ENCODE peak calls at places on chromosomes 7 and 10, in ten cellular contexts. K is mesendoderm; V is nucleus accumbens; N is T-cell; H is smooth muscle cell of the brain vasculature; G is epithelial cell of esophagus; F is activated CD4-positive, alpha-beta T cell treated with anti-CD3 and anti-CD28 coated beads, Interleukin-2, amount 10 ng/mL, durations not matched to agents 7 days and 5 days; U is activated gamma-delta T cell treated with Interleukin-2 at 50 U/mL for 16 hours; E is A172; S is activated effector memory CD4-positive, alpha-beta T cell treated with anti-CD3 and anti-CD28 coated beads, Interleukin-2, amount 50 U/mL, for 16 hours. O is an unnamed sample.
A peak's percentile ranks its signal among the peaks of the same experiment; 100 is the strongest.

GRCh38 chr10:76036410-76036940 is 605.1 kb downstream of the LRMDA start:
- DNase-seq in S (peak; percentile 72), V (peak; percentile 46), F (peak; percentile 50), U (peak; percentile 17), G (peak; percentile 76), K (peak; percentile 72), H (peak; percentile 46), E (peak; percentile 48), N (no peak), O (peak; percentile 21)

GRCh38 chr7:75977741-75978140 is 16.7 kb downstream of the TMEM120A start:
- DNase-seq in H (no peak), K (no peak), V (no peak), N (no peak), U (no peak), S (no peak), E (no peak), F (no peak), G (no peak), O (no peak)

GRCh38 chr7:151722533-151722932 is 154.4 kb downstream of the PRKAG2 start:
- DNase-seq in H (no peak), N (no peak), G (no peak), K (no peak), V (no peak), S (no peak), F (no peak), E (no peak), U (no peak), O (no peak)

GRCh38 chr10:23918839-23919238 is 290.1 kb upstream of the KIAA1217 start:
- DNase-seq in H (no peak), F (no peak), G (peak; percentile 31), E (no peak), K (peak; percentile 93), U (no peak), N (no peak), V (no peak), S (no peak), O (no peak)

GRCh38 chr10:111034598-111035310 is 42.1 kb upstream of the ADRA2A start:
- DNase-seq in N (no peak), E (peak; percentile 36), H (no peak), K (no peak), G (no peak), S (no peak), F (no peak), U (no peak), V (no peak), O (no peak)

GRCh38 chr10:45380903-45381610 is 7.0 kb downstream of the ALOX5 start:
- DNase-seq in H (no peak), S (no peak), N (no peak), K (no peak), E (peak; percentile 11), F (no peak), U (no peak), G (no peak), V (no peak), O (no peak)

GRCh38 chr7:158602905-158603772 is 15.5 kb upstream of the PTPRN2 start:
- DNase-seq in H (no peak), S (no peak), K (no peak), F (no peak), E (peak; percentile 49), G (no peak), V (no peak), U (no peak), N (no peak), O (no peak)

GRCh38 chr7:32259917-32260596 is 189.8 kb upstream of the PDE1C start:
- DNase-seq in K (no peak), S (no peak), N (no peak), V (no peak), F (no peak), E (no peak), U (no peak), H (no peak), G (no peak), O (no peak)

GRCh38 chr10:10589540-10589939 is 428.1 kb upstream of the CELF2 start:
- DNase-seq in S (no peak), G (peak; percentile 54), H (peak; percentile 4), F (no peak), K (peak; percentile 16), U (no peak), V (no peak), N (no peak), E (no peak), O (no peak)

O was measured in KG1.